ENCODE peak calls at places on chromosomes 16 and 17, in five cellular contexts. X is activated T-cell treated with anti-CD3 and anti-CD28 coated beads, Interleukin-2, amount 50 U/mL, for 48 hours; J is stimulated activated CD8-positive, alpha-beta memory T cell treated with anti-CD3 and anti-CD28 coated beads, Interleukin-12 subunit alpha, Interleukin-12 subunit beta, amount 100 ng/mL, for 1 hour; M is AG09309; B is HFF-Myc. A is an unnamed sample.

GRCh38 chr17:7590743-7591142 is 849 bp upstream of the SOX15 start:
- DNase-seq in J (no peak), M (no peak), B (no peak), X (no peak), A (peak)

GRCh38 chr17:8871081-8871581 is 3.7 kb upstream of the PIK3R6 start:
- DNase-seq in J (no peak), B (no peak), X (no peak), M (no peak), A (no peak)

GRCh38 chr17:11336290-11336995 is 95.4 kb downstream of the SHISA6 start:
- DNase-seq in J (no peak), X (no peak), B (no peak), M (no peak), A (no peak)

GRCh38 chr17:58783380-58783779 is 27.7 kb downstream of the PPM1E start:
- DNase-seq in J (no peak), X (no peak), M (no peak), B (no peak), A (no peak)

GRCh38 chr17:57337390-57337789 is 81.1 kb downstream of the MSI2 start:
- DNase-seq in X (no peak), J (no peak), B (no peak), M (no peak), A (no peak)

GRCh38 chr17:60610481-60610880 is 10.5 kb downstream of the PPM1D start:
- DNase-seq in M (no peak), X (no peak), J (no peak), B (no peak), A (no peak)

GRCh38 chr17:75231071-75231470 is 25.6 kb downstream of the NUP85 start:
- DNase-seq in M (no peak), J (no peak), X (no peak), B (no peak), A (no peak)

GRCh38 chr16:1390239-1390638 is 24.3 kb downstream of the UNKL start:
- DNase-seq in J (no peak), B (no peak), X (no peak), M (no peak), A (no peak)

GRCh38 chr17:44828919-44829557 is 1.0 kb downstream of the GJC1 start:
- DNase-seq in X (no peak), M (no peak), J (no peak), B (no peak), A (peak)

GRCh38 chr16:49348408-49349176 is 25.0 kb upstream of the C16orf78 start:
- DNase-seq in X (no peak), J (no peak), M (no peak), B (no peak), A (peak)

GRCh38 chr16:9090101-9090959 is 1.1 kb upstream of the HAPSTR1 start:
- DNase-seq in X (peak), M (no peak), J (no peak), B (no peak), A (no peak)

GRCh38 chr17:57895382-57896060 is 45.7 kb upstream of the MRPS23 start:
- DNase-seq in J (no peak), X (no peak), B (no peak), M (no peak), A (peak)

GRCh38 chr17:82870091-82870491 is 30.3 kb upstream of the ZNF750 start:
- DNase-seq in M (no peak), X (no peak), B (no peak), J (no peak), A (no peak)

GRCh38 chr17:1169471-1169908 is 10.3 kb downstream of the ABR start:
- DNase-seq in X (no peak), M (no peak), J (no peak), B (no peak), A (no peak)

GRCh38 chr16:85514601-85515318 is 98.4 kb upstream of the GSE1 start:
- DNase-seq in J (no peak), X (no peak), B (peak), M (peak), A (peak)

GRCh38 chr17:57370051-57370581 is 113.8 kb downstream of the MSI2 start:
- DNase-seq in B (no peak), X (no peak), J (no peak), M (peak), A (no peak)

GRCh38 chr17:43983515-43984411 is 20.7 kb upstream of the NAGS start:
- DNase-seq in M (no peak), X (peak), J (no peak), B (no peak), A (no peak)

GRCh38 chr17:8609910-8610309 is 20.6 kb downstream of the MYH10 start:
- DNase-seq in X (no peak), M (no peak), J (no peak), B (no peak), A (peak)

GRCh38 chr17:76074390-76075363 is at the start of gene GALR2:
- DNase-seq in X (peak), B (no peak), M (no peak), J (no peak), A (no peak)

GRCh38 chr16:15650698-15651161 is 685 bp downstream of the NDE1 start:
- DNase-seq in M (no peak), X (peak), B (no peak), J (no peak), A (no peak)

GRCh38 chr16:59702531-59702930 is 968.4 kb upstream of the GOT2 start:
- DNase-seq in X (no peak), J (no peak), B (peak), M (no peak), A (no peak)

GRCh38 chr16:87822002-87822390 is 47.3 kb downstream of the SLC7A5 start:
- DNase-seq in M (no peak), J (no peak), X (no peak), B (no peak), A (no peak)